ENCODE peak calls at places on chromosomes 2 and 18, in nine cellular contexts. One of them, this sample, is unnamed.

GRCh38 chr2:181904022-181904632 is 12.6 kb downstream of the ITPRID2 start:
- DNase-seq in PC-9: peak
- DNase-seq in activated CD4-positive, alpha-beta memory T cell treated with anti-CD3 and anti-CD28 coated beads for 36 hours: no peak
- DNase-seq in coronary artery: no peak
- DNase-seq in effector memory CD4-positive, alpha-beta T cell: no peak
- DNase-seq in KG1: no peak
- DNase-seq in activated CD4-positive, alpha-beta T cell treated with anti-CD3 and anti-CD28 coated beads for 1 hour: no peak
- DNase-seq in activated gamma-delta T cell treated with Interleukin-2 at 50 U/mL for 16 hours: no peak
- DNase-seq in GM12865: peak
- DNase-seq in this sample: no peak

GRCh38 chr18:24860978-24861680 is 400.7 kb downstream of the HRH4 start:
- DNase-seq in PC-9: no peak
- DNase-seq in activated CD4-positive, alpha-beta memory T cell treated with anti-CD3 and anti-CD28 coated beads for 36 hours: no peak
- DNase-seq in coronary artery: no peak
- DNase-seq in effector memory CD4-positive, alpha-beta T cell: no peak
- DNase-seq in KG1: no peak
- DNase-seq in activated CD4-positive, alpha-beta T cell treated with anti-CD3 and anti-CD28 coated beads for 1 hour: no peak
- DNase-seq in activated gamma-delta T cell treated with Interleukin-2 at 50 U/mL for 16 hours: no peak
- DNase-seq in GM12865: no peak
- DNase-seq in this sample: no peak

GRCh38 chr2:24792542-24792873 is 683 bp downstream of the PTRHD1 start:
- DNase-seq in PC-9: no peak
- DNase-seq in activated CD4-positive, alpha-beta memory T cell treated with anti-CD3 and anti-CD28 coated beads for 36 hours: no peak
- DNase-seq in coronary artery: no peak
- DNase-seq in effector memory CD4-positive, alpha-beta T cell: no peak
- DNase-seq in KG1: no peak
- DNase-seq in activated CD4-positive, alpha-beta T cell treated with anti-CD3 and anti-CD28 coated beads for 1 hour: no peak
- DNase-seq in activated gamma-delta T cell treated with Interleukin-2 at 50 U/mL for 16 hours: no peak
- DNase-seq in GM12865: no peak
- DNase-seq in this sample: no peak

GRCh38 chr2:43038034-43038719 is 188.2 kb downstream of the ZFP36L2 start:
- DNase-seq in PC-9: peak
- DNase-seq in activated CD4-positive, alpha-beta memory T cell treated with anti-CD3 and anti-CD28 coated beads for 36 hours: no peak
- DNase-seq in coronary artery: no peak
- DNase-seq in effector memory CD4-positive, alpha-beta T cell: no peak
- DNase-seq in KG1: no peak
- DNase-seq in activated CD4-positive, alpha-beta T cell treated with anti-CD3 and anti-CD28 coated beads for 1 hour: no peak
- DNase-seq in activated gamma-delta T cell treated with Interleukin-2 at 50 U/mL for 16 hours: no peak
- DNase-seq in GM12865: no peak
- DNase-seq in this sample: no peak

GRCh38 chr18:46001892-46002291 is 34.8 kb upstream of the EPG5 start:
- DNase-seq in PC-9: no peak
- DNase-seq in activated CD4-positive, alpha-beta memory T cell treated with anti-CD3 and anti-CD28 coated beads for 36 hours: no peak
- DNase-seq in coronary artery: no peak
- DNase-seq in effector memory CD4-positive, alpha-beta T cell: no peak
- DNase-seq in KG1: no peak
- DNase-seq in activated CD4-positive, alpha-beta T cell treated with anti-CD3 and anti-CD28 coated beads for 1 hour: no peak
- DNase-seq in activated gamma-delta T cell treated with Interleukin-2 at 50 U/mL for 16 hours: no peak
- DNase-seq in GM12865: no peak
- DNase-seq in this sample: no peak

GRCh38 chr2:233267516-233268245 is 16.2 kb downstream of the ATG16L1 start:
- DNase-seq in PC-9: no peak
- DNase-seq in activated CD4-positive, alpha-beta memory T cell treated with anti-CD3 and anti-CD28 coated beads for 36 hours: peak
- DNase-seq in coronary artery: no peak
- DNase-seq in effector memory CD4-positive, alpha-beta T cell: peak
- DNase-seq in KG1: peak
- DNase-seq in activated CD4-positive, alpha-beta T cell treated with anti-CD3 and anti-CD28 coated beads for 1 hour: peak
- DNase-seq in activated gamma-delta T cell treated with Interleukin-2 at 50 U/mL for 16 hours: peak
- DNase-seq in GM12865: peak
- DNase-seq in this sample: no peak

GRCh38 chr2:9071032-9071431 is 67.5 kb upstream of the MBOAT2 start:
- DNase-seq in PC-9: peak
- DNase-seq in activated CD4-positive, alpha-beta memory T cell treated with anti-CD3 and anti-CD28 coated beads for 36 hours: peak
- DNase-seq in coronary artery: no peak
- DNase-seq in effector memory CD4-positive, alpha-beta T cell: no peak
- DNase-seq in KG1: no peak
- DNase-seq in activated CD4-positive, alpha-beta T cell treated with anti-CD3 and anti-CD28 coated beads for 1 hour: no peak
- DNase-seq in activated gamma-delta T cell treated with Interleukin-2 at 50 U/mL for 16 hours: no peak
- DNase-seq in GM12865: peak
- DNase-seq in this sample: no peak

GRCh38 chr2:7925506-7925905 is 756.4 kb upstream of the ID2 start:
- DNase-seq in PC-9: no peak
- DNase-seq in activated CD4-positive, alpha-beta memory T cell treated with anti-CD3 and anti-CD28 coated beads for 36 hours: no peak
- DNase-seq in coronary artery: no peak
- DNase-seq in effector memory CD4-positive, alpha-beta T cell: no peak
- DNase-seq in KG1: no peak
- DNase-seq in activated CD4-positive, alpha-beta T cell treated with anti-CD3 and anti-CD28 coated beads for 1 hour: no peak
- DNase-seq in activated gamma-delta T cell treated with Interleukin-2 at 50 U/mL for 16 hours: no peak
- DNase-seq in GM12865: no peak
- DNase-seq in this sample: no peak

GRCh38 chr2:170814551-170815245 is 2.0 kb upstream of the GAD1 start:
- DNase-seq in PC-9: no peak
- DNase-seq in activated CD4-positive, alpha-beta memory T cell treated with anti-CD3 and anti-CD28 coated beads for 36 hours: no peak
- DNase-seq in coronary artery: no peak
- DNase-seq in effector memory CD4-positive, alpha-beta T cell: no peak
- DNase-seq in KG1: no peak
- DNase-seq in activated CD4-positive, alpha-beta T cell treated with anti-CD3 and anti-CD28 coated beads for 1 hour: no peak
- DNase-seq in activated gamma-delta T cell treated with Interleukin-2 at 50 U/mL for 16 hours: no peak
- DNase-seq in GM12865: no peak
- DNase-seq in this sample: peak

GRCh38 chr18:26655010-26655613 is 106.8 kb upstream of the KCTD1 start:
- DNase-seq in PC-9: no peak
- DNase-seq in activated CD4-positive, alpha-beta memory T cell treated with anti-CD3 and anti-CD28 coated beads for 36 hours: no peak
- DNase-seq in coronary artery: no peak
- DNase-seq in effector memory CD4-positive, alpha-beta T cell: no peak
- DNase-seq in KG1: no peak
- DNase-seq in activated CD4-positive, alpha-beta T cell treated with anti-CD3 and anti-CD28 coated beads for 1 hour: no peak
- DNase-seq in activated gamma-delta T cell treated with Interleukin-2 at 50 U/mL for 16 hours: no peak
- DNase-seq in GM12865: no peak
- DNase-seq in this sample: no peak

GRCh38 chr2:200758341-200758740 is 53.4 kb upstream of the BZW1 start:
- DNase-seq in PC-9: no peak
- DNase-seq in activated CD4-positive, alpha-beta memory T cell treated with anti-CD3 and anti-CD28 coated beads for 36 hours: no peak
- DNase-seq in coronary artery: no peak
- DNase-seq in effector memory CD4-positive, alpha-beta T cell: no peak
- DNase-seq in KG1: no peak
- DNase-seq in activated CD4-positive, alpha-beta T cell treated with anti-CD3 and anti-CD28 coated beads for 1 hour: no peak
- DNase-seq in activated gamma-delta T cell treated with Interleukin-2 at 50 U/mL for 16 hours: no peak
- DNase-seq in GM12865: no peak
- DNase-seq in this sample: no peak

GRCh38 chr2:137947714-137948336 is 16.4 kb upstream of the HNMT start:
- DNase-seq in PC-9: peak
- DNase-seq in activated CD4-positive, alpha-beta memory T cell treated with anti-CD3 and anti-CD28 coated beads for 36 hours: peak
- DNase-seq in coronary artery: no peak
- DNase-seq in effector memory CD4-positive, alpha-beta T cell: no peak
- DNase-seq in KG1: peak
- DNase-seq in activated CD4-positive, alpha-beta T cell treated with anti-CD3 and anti-CD28 coated beads for 1 hour: no peak
- DNase-seq in activated gamma-delta T cell treated with Interleukin-2 at 50 U/mL for 16 hours: no peak
- DNase-seq in GM12865: peak
- DNase-seq in this sample: peak

GRCh38 chr18:48876590-48876989 is 74.2 kb downstream of the SMAD7 start:
- DNase-seq in PC-9: no peak
- DNase-seq in activated CD4-positive, alpha-beta memory T cell treated with anti-CD3 and anti-CD28 coated beads for 36 hours: no peak
- DNase-seq in coronary artery: no peak
- DNase-seq in effector memory CD4-positive, alpha-beta T cell: no peak
- DNase-seq in KG1: no peak
- DNase-seq in activated CD4-positive, alpha-beta T cell treated with anti-CD3 and anti-CD28 coated beads for 1 hour: no peak
- DNase-seq in activated gamma-delta T cell treated with Interleukin-2 at 50 U/mL for 16 hours: no peak
- DNase-seq in GM12865: no peak
- DNase-seq in this sample: no peak

GRCh38 chr2:233424028-233424951 is 70.0 kb downstream of the DGKD start:
- DNase-seq in PC-9: no peak
- DNase-seq in activated CD4-positive, alpha-beta memory T cell treated with anti-CD3 and anti-CD28 coated beads for 36 hours: peak
- DNase-seq in coronary artery: peak
- DNase-seq in effector memory CD4-positive, alpha-beta T cell: no peak
- DNase-seq in KG1: no peak
- DNase-seq in activated CD4-positive, alpha-beta T cell treated with anti-CD3 and anti-CD28 coated beads for 1 hour: no peak
- DNase-seq in activated gamma-delta T cell treated with Interleukin-2 at 50 U/mL for 16 hours: no peak
- DNase-seq in GM12865: no peak
- DNase-seq in this sample: no peak

GRCh38 chr2:177397501-177398289 is 5.1 kb downstream of the AGPS start:
- DNase-seq in PC-9: peak
- DNase-seq in activated CD4-positive, alpha-beta memory T cell treated with anti-CD3 and anti-CD28 coated beads for 36 hours: no peak
- DNase-seq in coronary artery: no peak
- DNase-seq in effector memory CD4-positive, alpha-beta T cell: no peak
- DNase-seq in KG1: no peak
- DNase-seq in activated CD4-positive, alpha-beta T cell treated with anti-CD3 and anti-CD28 coated beads for 1 hour: no peak
- DNase-seq in activated gamma-delta T cell treated with Interleukin-2 at 50 U/mL for 16 hours: no peak
- DNase-seq in GM12865: peak
- DNase-seq in this sample: no peak

This sample was measured in WTC11.